ENCODE peak calls at places on chromosome 5, in six cellular contexts. T is aorta; F is lung; A is CD8-positive, alpha-beta memory T cell; C is choroid plexus epithelial cell; N is uterus. W is an unnamed sample.

GRCh38 chr5:66603164-66603563 is 7.0 kb downstream of the MAST4 start:
- DNase-seq in T (no peak), F (no peak), A (no peak), C (no peak), N (no peak), W (no peak)

GRCh38 chr5:139809331-139809810 is 13.8 kb downstream of the PSD2 start:
- DNase-seq in T (peak; percentile 57), F (no peak), A (no peak), C (no peak), N (no peak), W (no peak)

GRCh38 chr5:71697967-71698366 is 21.1 kb upstream of the CARTPT start:
- DNase-seq in T (no peak), F (no peak), A (no peak), C (no peak), N (no peak), W (no peak)

GRCh38 chr5:92923885-92924284 is 657.1 kb downstream of the NR2F1-AS1 start:
- DNase-seq in T (no peak), F (no peak), A (no peak), C (no peak), N (no peak), W (no peak)

GRCh38 chr5:60634054-60634453 is 65.9 kb downstream of the DEPDC1B start:
- DNase-seq in T (no peak), F (no peak), A (no peak), C (no peak), N (no peak), W (no peak)

GRCh38 chr5:32087086-32088082 is 86.7 kb downstream of the GOLPH3 start:
- DNase-seq in T (no peak), F (no peak), A (no peak), C (no peak), N (no peak), W (no peak)

GRCh38 chr5:57221049-57221568 is 47.2 kb downstream of the GPBP1 start:
- DNase-seq in T (no peak), F (no peak), A (peak; percentile 63), C (peak; percentile 74), N (no peak), W (no peak)

GRCh38 chr5:174425271-174425963 is 299.0 kb upstream of the MSX2 start:
- DNase-seq in T (no peak), F (no peak), A (no peak), C (no peak), N (no peak), W (no peak)

GRCh38 chr5:137352095-137352494 is 147.0 kb downstream of the SPOCK1 start:
- DNase-seq in T (no peak), F (no peak), A (no peak), C (no peak), N (no peak), W (no peak)

GRCh38 chr5:67246108-67246507 is 49.5 kb upstream of the CD180 start:
- DNase-seq in T (no peak), F (no peak), A (peak; percentile 59), C (peak; percentile 96), N (no peak), W (no peak)

GRCh38 chr5:139658928-139659667 is 10.9 kb downstream of the CXXC5 start:
- DNase-seq in T (no peak), F (no peak), A (no peak), C (peak; percentile 76), N (no peak), W (no peak)

GRCh38 chr5:107402881-107403280 is 267.9 kb downstream of the EFNA5 start:
- DNase-seq in T (no peak), F (no peak), A (no peak), C (peak; percentile 27), N (no peak), W (no peak)

GRCh38 chr5:170265527-170265926 is 32.0 kb downstream of the LCP2 start:
- DNase-seq in T (no peak), F (no peak), A (no peak), C (peak; percentile 22), N (peak; percentile 66), W (no peak)

GRCh38 chr5:92552206-92553160 is 1028.5 kb downstream of the NR2F1-AS1 start:
- DNase-seq in T (no peak), F (no peak), A (no peak), C (peak; percentile 100), N (no peak), W (peak; percentile 38)

GRCh38 chr5:19795218-19795617 is 192.8 kb downstream of the CDH18 start:
- DNase-seq in T (no peak), F (no peak), A (no peak), C (peak; percentile 53), N (no peak), W (no peak)

GRCh38 chr5:113048931-113049330 is 72.3 kb downstream of the DCP2 start:
- DNase-seq in T (no peak), F (no peak), A (no peak), C (no peak), N (no peak), W (no peak)

GRCh38 chr5:113047234-113047633 is 70.6 kb downstream of the DCP2 start:
- DNase-seq in T (no peak), F (no peak), A (no peak), C (peak; percentile 51), N (peak; percentile 34), W (peak; percentile 33)

GRCh38 chr5:113050606-113051391 is 74.2 kb downstream of the DCP2 start:
- DNase-seq in T (no peak), F (no peak), A (no peak), C (peak; percentile 80), N (peak; percentile 36), W (no peak)

GRCh38 chr5:113044776-113045175 is 68.2 kb downstream of the DCP2 start:
- DNase-seq in T (no peak), F (no peak), A (no peak), C (no peak), N (no peak), W (no peak)

DNA sequence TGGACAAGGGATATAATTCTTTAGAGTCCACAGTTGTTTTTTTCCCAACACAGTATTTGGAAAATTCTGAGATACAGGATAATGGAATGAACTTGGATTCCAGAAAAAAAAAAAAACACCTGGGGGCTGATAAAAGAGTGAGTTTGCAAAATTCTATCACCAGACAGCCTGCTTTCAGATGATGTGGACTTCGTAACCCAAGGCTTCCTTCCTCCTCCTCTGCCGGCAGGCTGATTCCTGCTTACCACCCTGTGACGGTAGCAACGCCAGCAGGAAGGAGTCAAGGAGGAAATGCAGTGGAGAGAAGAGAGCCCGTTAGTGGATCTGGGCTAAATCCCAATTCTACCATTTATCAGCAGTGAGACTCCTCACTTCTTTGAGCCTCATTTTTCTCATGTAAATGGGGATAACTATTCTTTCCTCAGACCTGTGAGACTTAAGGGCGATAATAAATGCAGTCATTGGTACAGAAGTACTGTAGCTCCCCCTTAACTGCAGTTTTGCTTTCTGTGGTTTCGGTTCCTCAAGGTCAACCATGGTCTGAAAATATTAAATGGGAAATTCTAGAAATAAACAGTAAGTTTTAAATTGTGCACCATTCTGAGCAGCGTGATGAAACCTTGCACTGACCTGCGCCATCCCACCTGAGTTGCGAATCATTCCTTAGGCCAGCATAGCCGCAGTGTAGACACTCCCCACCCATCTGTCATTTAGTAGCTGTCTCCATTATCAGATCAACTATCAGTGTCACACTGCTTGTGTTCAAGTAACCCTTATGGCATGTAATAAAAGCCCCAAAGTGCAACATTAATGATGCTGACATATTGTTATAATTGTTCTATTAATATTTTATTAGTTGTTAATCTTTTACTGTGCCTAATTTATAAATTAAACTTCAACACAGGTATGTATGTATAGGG is 71.4 kb downstream of the DCP2 start:
- DNase-seq in T (no peak), F (no peak), A (no peak), C (no peak), N (no peak), W (no peak)
- H3K4me3 ChIP-seq in T (no peak overlapping the region), F (no peak overlapping the region), A (no peak overlapping the region), C (no peak overlapping the region), N (no peak overlapping the region), W (no peak overlapping the region)

DNA sequence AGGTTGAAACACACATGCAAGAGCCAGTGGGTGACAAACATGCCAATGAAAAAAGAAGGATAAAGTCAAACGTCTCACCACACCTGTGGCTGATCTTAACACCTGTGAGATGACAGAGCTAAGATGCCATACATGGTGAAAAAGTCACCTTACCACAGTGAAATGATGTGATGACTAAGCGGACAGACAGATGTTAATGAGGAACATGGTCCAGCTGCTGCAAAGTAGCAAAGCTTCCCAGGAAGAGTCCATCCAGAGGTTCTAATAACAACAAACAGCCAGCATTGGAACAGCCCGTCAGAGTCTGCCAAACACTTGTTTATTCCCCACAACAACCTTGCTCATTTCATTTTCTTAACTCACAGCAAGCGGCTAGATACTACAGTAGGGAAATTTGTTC is 1.9 kb downstream of the KIAA1191 start:
- DNase-seq in T (no peak), F (no peak), A (no peak), C (peak; percentile 9), N (no peak), W (no peak)
- H3K4me3 ChIP-seq in T (no peak overlapping the region), F (no peak overlapping the region), A (no peak overlapping the region), C (no peak overlapping the region), N (no peak overlapping the region), W (no peak overlapping the region)

GRCh38 chr5:96226941-96227552 is 206.0 kb downstream of the PCSK1 start:
- DNase-seq in T (peak; percentile 76), F (peak; percentile 38), A (no peak), C (peak; percentile 93), N (peak; percentile 23), W (no peak)
- H3K4me3 ChIP-seq in T (peak overlapping the region; percentile 64), F (no peak overlapping the region), A (no peak overlapping the region), C (peak overlapping the region; percentile 23), N (no peak overlapping the region), W (no peak overlapping the region)

GRCh38 chr5:927172-928015 is 34.7 kb downstream of the TRIP13 start:
- DNase-seq in T (peak; percentile 41), F (no peak), A (no peak), C (no peak), N (no peak), W (no peak)
- H3K4me3 ChIP-seq in T (no peak overlapping the region), F (no peak overlapping the region), A (no peak overlapping the region), C (no peak overlapping the region), N (no peak overlapping the region), W (no peak overlapping the region)